ENCODE peak calls at places on chromosomes 7 and 10, in four cellular contexts. W is spleen, L is right lobe of liver, E is Peyer's patch. Q is an unnamed sample.

GRCh38 chr7:107035446-107035845 is 9.1 kb upstream of the PRKAR2B start:
- DNase-seq in E (no peak), W (no peak), L (no peak), Q (no peak)

GRCh38 chr7:22696672-22697071 is 30.3 kb upstream of the IL6 start:
- DNase-seq in E (no peak), L (no peak), W (no peak), Q (no peak)

GRCh38 chr7:101663747-101664146 is 34.7 kb upstream of the MYL10 start:
- DNase-seq in L (no peak), E (no peak), W (no peak), Q (no peak)

GRCh38 chr7:94823952-94824351 is 83.4 kb upstream of the PPP1R9A start:
- DNase-seq in W (no peak), E (no peak), L (no peak), Q (no peak)

GRCh38 chr7:100799037-100799896 is 28.1 kb downstream of the EPHB4 start:
- DNase-seq in W (no peak), E (peak; percentile 81), L (no peak), Q (no peak)

GRCh38 chr7:22561356-22561755 is 61.4 kb upstream of the STEAP1B start:
- DNase-seq in L (no peak), E (peak; percentile 68), W (no peak), Q (peak; percentile 81)

GRCh38 chr7:116232920-116233319 is 22.6 kb downstream of the TES start:
- DNase-seq in L (no peak), W (no peak), E (no peak), Q (no peak)

GRCh38 chr10:129888784-129889616 is 75.1 kb downstream of the EBF3 start:
- DNase-seq in L (no peak), E (peak; percentile 50), W (no peak), Q (no peak)

GRCh38 chr10:22625511-22626288 is 88.7 kb downstream of the PIP4K2A start:
- DNase-seq in L (no peak), W (no peak), E (no peak), Q (no peak)

GRCh38 chr7:140867467-140868314 is 57.0 kb downstream of the BRAF start:
- DNase-seq in E (no peak), L (no peak), W (no peak), Q (no peak)

GRCh38 chr10:28367865-28368541 is 65.1 kb upstream of the MPP7 start:
- DNase-seq in L (no peak), E (peak; percentile 83), W (peak; percentile 86), Q (no peak)

GRCh38 chr7:117072620-117073118 is 119.4 kb downstream of the ST7 start:
- DNase-seq in L (peak; percentile 68), E (no peak), W (no peak), Q (no peak)

GRCh38 chr10:16765532-16766365 is 51.5 kb downstream of the RSU1 start:
- DNase-seq in E (no peak), W (no peak), L (no peak), Q (no peak)

GRCh38 chr7:131057015-131057518 is 270.6 kb upstream of the MKLN1 start:
- DNase-seq in W (no peak), E (no peak), L (no peak), Q (no peak)

GRCh38 chr7:77657427-77658331 is 38.6 kb upstream of the RSBN1L start:
- DNase-seq in W (no peak), E (peak; percentile 38), L (no peak), Q (no peak)

DNA sequence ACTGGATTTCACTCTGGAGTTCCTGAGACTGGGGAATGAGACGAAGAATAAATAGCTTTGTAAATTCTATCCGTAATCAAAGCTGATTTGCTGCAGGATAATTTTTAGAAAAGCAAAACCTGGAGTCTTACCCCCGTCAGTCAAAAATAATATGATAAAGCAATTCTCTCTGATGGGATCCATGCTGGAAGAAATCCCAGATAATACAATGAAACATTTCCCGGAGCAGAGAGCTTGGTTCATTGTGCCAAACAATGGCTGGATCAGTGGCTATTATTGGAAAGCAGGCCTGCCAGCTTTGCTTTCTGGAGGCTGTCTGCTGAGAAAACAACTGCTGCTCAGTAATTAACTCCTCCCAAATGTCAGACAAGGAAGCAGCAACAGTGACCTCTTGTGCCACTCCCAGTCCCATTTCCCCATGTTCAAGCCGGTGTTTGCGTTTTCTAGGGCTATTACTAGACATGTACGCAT is 609.4 kb upstream of the PCDH15 start:
- DNase-seq in W (no peak), L (no peak), E (peak; percentile 47), Q (no peak)
- TF ChIP-seq POLR2A in W (no peak), L (no peak), E (no peak), Q (no peak)

GRCh38 chr10:128046934-128047251 is 79.3 kb downstream of the MKI67 start:
- DNase-seq in L (no peak), E (no peak), W (peak; percentile 91), Q (no peak)
- H3K4me3 ChIP-seq in L (no peak overlapping the region), E (no peak overlapping the region), W (peak overlapping the region; percentile 53), Q (peak overlapping the region; percentile 45)

GRCh38 chr10:52571018-52571417 is 201.6 kb downstream of the MBL2 start:
- DNase-seq in L (no peak), W (no peak), E (no peak), Q (no peak)
- H3K4me1 ChIP-seq in L (no peaks in the 10 kb centered on the region), W (no peaks in the 10 kb centered on the region), E (no peaks in the 10 kb centered on the region), Q (no peaks in the 10 kb centered on the region)

DNA sequence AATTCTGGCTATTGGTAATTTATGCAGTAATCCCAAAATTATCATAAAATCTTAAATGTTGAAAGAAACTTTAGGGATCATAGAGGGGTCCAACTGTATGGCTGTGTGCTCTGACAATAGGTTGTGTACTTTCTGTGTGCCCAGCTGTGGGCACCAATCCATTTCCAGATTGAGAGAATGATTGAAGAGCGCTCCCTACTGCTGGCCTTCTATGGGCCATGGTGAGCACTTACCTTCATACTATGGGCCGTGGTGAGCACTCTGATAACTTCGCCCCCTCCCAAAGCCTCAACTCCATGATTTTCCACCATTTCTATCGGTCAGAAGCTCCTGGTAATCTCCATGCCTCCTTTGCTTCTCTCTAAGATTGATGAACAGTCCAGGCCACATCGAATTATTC is 118.6 kb downstream of the STRA8 start:
- DNase-seq in E (no peak), W (no peak), L (no peak), Q (no peak)
- TF ChIP-seq POLR2A in E (no peak), W (no peak), L (no peak), Q (no peak)

Q was measured in suprapubic skin.